ENCODE peak calls at places on chromosomes 3 and 15, in seven cellular contexts. J is heart right ventricle; Y is GM12878; C is thoracic aorta; N is left ventricle myocardium inferior; F is stimulated activated CD8-positive, alpha-beta memory T cell treated with anti-CD3 and anti-CD28 coated beads, Interleukin-15, amount 100 ng/mL, for 24 hours; M is iPS-NIHi11. I is an unnamed sample.
A peak's percentile ranks its signal among the peaks of the same experiment; 100 is the strongest.

GRCh38 chr3:39101022-39101689 is 6.3 kb downstream of the GORASP1 start:
- DNase-seq in J (no peak), Y (no peak), C (no peak), N (no peak), F (no peak), M (peak; percentile 88), I (peak; percentile 71)

GRCh38 chr3:138434276-138434874 is at the start of gene ESYT3:
- DNase-seq in J (peak; percentile 69), Y (no peak), C (peak; percentile 9), N (peak; percentile 64), F (peak; percentile 33), M (peak; percentile 93), I (no peak)

GRCh38 chr15:101027273-101027901 is 108.2 kb downstream of the LRRK1 start:
- DNase-seq in J (no peak), Y (no peak), C (no peak), N (no peak), F (no peak), M (no peak), I (no peak)

GRCh38 chr3:159748408-159748807 is 240.2 kb upstream of the IL12A start:
- DNase-seq in J (no peak), Y (no peak), C (no peak), N (no peak), F (no peak), M (no peak), I (no peak)

GRCh38 chr3:31980530-31981205 is 394 bp downstream of the OSBPL10 start:
- DNase-seq in J (peak; percentile 44), Y (no peak), C (peak; percentile 8), N (peak; percentile 36), F (no peak), M (peak; percentile 77), I (peak; percentile 88)

GRCh38 chr3:14459787-14460186 is 57.4 kb downstream of the SLC6A6 start:
- DNase-seq in J (no peak), Y (no peak), C (no peak), N (no peak), F (no peak), M (no peak), I (no peak)

GRCh38 chr15:58513681-58514336 is 82.0 kb downstream of the LIPC start:
- DNase-seq in J (no peak), Y (no peak), C (no peak), N (no peak), F (no peak), M (no peak), I (no peak)

GRCh38 chr3:152508705-152509104 is 240.0 kb downstream of the MBNL1 start:
- DNase-seq in J (no peak), Y (no peak), C (no peak), N (no peak), F (no peak), M (no peak), I (peak; percentile 5)

GRCh38 chr15:66126057-66126855 is 127.3 kb downstream of the MEGF11 start:
- DNase-seq in J (no peak), Y (no peak), C (no peak), N (no peak), F (no peak), M (no peak), I (peak; percentile 60)

GRCh38 chr3:59127071-59127470 is 77.2 kb upstream of the CFAP20DC start:
- DNase-seq in J (no peak), Y (no peak), C (no peak), N (no peak), F (no peak), M (peak; percentile 13), I (no peak)

GRCh38 chr3:23804441-23805227 is 1.1 kb upstream of the UBE2E1 start:
- DNase-seq in J (no peak), Y (no peak), C (no peak), N (no peak), F (no peak), M (no peak), I (no peak)

GRCh38 chr15:87416591-87417257 is 839.8 kb downstream of the NTRK3 start:
- DNase-seq in J (no peak), Y (no peak), C (no peak), N (no peak), F (no peak), M (no peak), I (no peak)

GRCh38 chr3:122975163-122975923 is 52.2 kb downstream of the SEMA5B start:
- DNase-seq in J (no peak), Y (no peak), C (no peak), N (no peak), F (no peak), M (peak; percentile 60), I (peak; percentile 53)

GRCh38 chr15:56838085-56838484 is 80.4 kb upstream of the TCF12 start:
- DNase-seq in J (no peak), Y (no peak), C (no peak), N (no peak), F (no peak), M (no peak), I (peak; percentile 31)

GRCh38 chr15:89860851-89861360 is 32.9 kb downstream of the AP3S2 start:
- DNase-seq in J (no peak), Y (no peak), C (no peak), N (no peak), F (no peak), M (no peak), I (no peak)

GRCh38 chr3:128854382-128854939 is 25.0 kb upstream of the ACAD9 start:
- DNase-seq in J (no peak), Y (no peak), C (no peak), N (no peak), F (no peak), M (no peak), I (peak; percentile 42)

GRCh38 chr3:53114011-53114400 is 16.2 kb downstream of the RFT1 start:
- DNase-seq in J (peak; percentile 61), Y (no peak), C (peak; percentile 42), N (peak; percentile 77), F (peak; percentile 56), M (peak; percentile 89), I (peak; percentile 84)

GRCh38 chr3:31934866-31935265 is 46.2 kb downstream of the OSBPL10 start:
- DNase-seq in J (no peak), Y (no peak), C (no peak), N (no peak), F (no peak), M (peak; percentile 32), I (no peak)

GRCh38 chr3:156135921-156136655 is 15.7 kb downstream of the KCNAB1 start:
- DNase-seq in J (no peak), Y (no peak), C (no peak), N (no peak), F (no peak), M (no peak), I (no peak)

GRCh38 chr3:178320481-178321352 is 215.5 kb upstream of the KCNMB2 start:
- DNase-seq in J (peak; percentile 37), Y (no peak), C (no peak), N (peak; percentile 73), F (no peak), M (peak; percentile 39), I (no peak)

GRCh38 chr3:78670087-78670486 is 1097.7 kb downstream of the ROBO1 start:
- DNase-seq in J (no peak), Y (no peak), C (no peak), N (no peak), F (no peak), M (no peak), I (no peak)

GRCh38 chr3:3170998-3171397 is 8.5 kb downstream of the CRBN start:
- DNase-seq in J (no peak), Y (no peak), C (no peak), N (no peak), F (no peak), M (peak; percentile 12), I (peak; percentile 27)

GRCh38 chr3:194306771-194307640 is 44.1 kb downstream of the CPN2 start:
- DNase-seq in J (no peak), Y (peak; percentile 81), C (no peak), N (no peak), F (no peak), M (no peak), I (peak; percentile 60)

GRCh38 chr3:136186850-136187249 is 9.3 kb downstream of the MSL2 start:
- DNase-seq in J (no peak), Y (no peak), C (no peak), N (no peak), F (no peak), M (no peak), I (no peak)

GRCh38 chr3:148707596-148708386 is 10.1 kb downstream of the AGTR1 start:
- DNase-seq in J (no peak), Y (no peak), C (no peak), N (no peak), F (no peak), M (no peak), I (no peak)

GRCh38 chr3:113245775-113246174 is 34.4 kb downstream of the BOC start:
- DNase-seq in J (peak; percentile 25), Y (no peak), C (no peak), N (peak; percentile 58), F (no peak), M (no peak), I (no peak)